ENCODE peak calls at places on chromosome 20, in seven cellular contexts. V is NCI-H774; S is GM12891; F is hypothalamus; K is GM13977; B is activated naive CD8-positive, alpha-beta T cell treated with anti-CD3 and anti-CD28 coated beads for 36 hours; W is left lung. R is an unnamed sample.

GRCh38 chr20:24784607-24785006 is 164.5 kb upstream of the CST7 start:
- DNase-seq in V (no peak), S (no peak), F (no peak), K (no peak), B (no peak), W (no peak), R (no peak)

GRCh38 chr20:24465730-24466129 is 3.7 kb upstream of the SYNDIG1 start:
- DNase-seq in V (no peak), S (no peak), F (peak), K (no peak), B (no peak), W (no peak), R (no peak)

GRCh38 chr20:5720696-5721095 is 29.5 kb upstream of the SHLD1 start:
- DNase-seq in V (no peak), S (no peak), F (no peak), K (no peak), B (no peak), W (no peak), R (no peak)

GRCh38 chr20:63628246-63628975 is 1.5 kb upstream of the GMEB2 start:
- DNase-seq in V (peak), S (no peak), F (peak), K (peak), B (peak), W (peak), R (no peak)

GRCh38 chr20:53804920-53805894 is 211.6 kb upstream of the ZNF217 start:
- DNase-seq in V (no peak), S (no peak), F (no peak), K (no peak), B (no peak), W (no peak), R (no peak)

GRCh38 chr20:63850689-63851547 is 10.4 kb upstream of the ABHD16B start:
- DNase-seq in V (no peak), S (peak), F (no peak), K (peak), B (peak), W (no peak), R (no peak)

GRCh38 chr20:20225325-20225724 is 142.6 kb upstream of the INSM1 start:
- DNase-seq in V (peak), S (no peak), F (no peak), K (no peak), B (no peak), W (no peak), R (no peak)

GRCh38 chr20:35629432-35630145 is 14.0 kb downstream of the SPAG4 start:
- DNase-seq in V (no peak), S (no peak), F (no peak), K (no peak), B (no peak), W (no peak), R (no peak)

GRCh38 chr20:49543071-49543857 is 24.7 kb downstream of the PTGIS start:
- DNase-seq in V (no peak), S (no peak), F (no peak), K (no peak), B (no peak), W (no peak), R (no peak)

GRCh38 chr20:40488401-40488800 is 200.6 kb downstream of the MAFB start:
- DNase-seq in V (no peak), S (no peak), F (no peak), K (no peak), B (no peak), W (no peak), R (no peak)

GRCh38 chr20:3250091-3250504 is 11.1 kb upstream of the SLC4A11 start:
- DNase-seq in V (no peak), S (no peak), F (no peak), K (no peak), B (no peak), W (peak), R (no peak)

GRCh38 chr20:17943343-17943742 is 25.3 kb downstream of the SNX5 start:
- DNase-seq in V (no peak), S (no peak), F (no peak), K (no peak), B (no peak), W (no peak), R (no peak)

GRCh38 chr20:43914697-43915208 is at the start of gene TOX2:
- DNase-seq in V (peak), S (peak), F (no peak), K (peak), B (peak), W (no peak), R (no peak)

GRCh38 chr20:62603021-62603906 is 39.0 kb upstream of the SLCO4A1 start:
- DNase-seq in V (no peak), S (no peak), F (no peak), K (peak), B (peak), W (peak), R (no peak)

GRCh38 chr20:57656821-57657536 is 36.8 kb upstream of the ZBP1 start:
- DNase-seq in V (no peak), S (no peak), F (no peak), K (peak), B (no peak), W (no peak), R (no peak)

GRCh38 chr20:50317116-50317515 is 126.5 kb downstream of the CEBPB start:
- DNase-seq in V (no peak), S (no peak), F (no peak), K (no peak), B (no peak), W (no peak), R (no peak)

GRCh38 chr20:21710341-21710740 is 4.9 kb downstream of the PAX1 start:
- DNase-seq in V (no peak), S (no peak), F (no peak), K (no peak), B (no peak), W (no peak), R (no peak)

GRCh38 chr20:52031574-52032303 is 159.8 kb downstream of the ZFP64 start:
- DNase-seq in V (no peak), S (no peak), F (no peak), K (no peak), B (peak), W (no peak), R (no peak)

GRCh38 chr20:10715035-10715434 is 41.2 kb upstream of the JAG1 start:
- DNase-seq in V (no peak), S (no peak), F (no peak), K (no peak), B (no peak), W (no peak), R (no peak)

GRCh38 chr20:19815553-19815991 is 57.5 kb downstream of the RIN2 start:
- DNase-seq in V (no peak), S (no peak), F (no peak), K (no peak), B (no peak), W (no peak), R (no peak)

GRCh38 chr20:49335456-49335855 is 57.6 kb upstream of the ZNFX1 start:
- DNase-seq in V (no peak), S (no peak), F (no peak), K (no peak), B (no peak), W (peak), R (no peak)

GRCh38 chr20:4710106-4710475 is 11.6 kb upstream of the PRND start:
- DNase-seq in V (no peak), S (no peak), F (no peak), K (no peak), B (no peak), W (no peak), R (no peak)

GRCh38 chr20:48686238-48687096 is 141.3 kb downstream of the PREX1 start:
- DNase-seq in V (no peak), S (no peak), F (no peak), K (no peak), B (no peak), W (no peak), R (no peak)

GRCh38 chr20:57087102-57087501 is 179.3 kb downstream of the BMP7 start:
- DNase-seq in V (peak), S (no peak), F (no peak), K (no peak), B (no peak), W (peak), R (no peak)

GRCh38 chr20:32378461-32378860 is 20.3 kb downstream of the ASXL1 start:
- DNase-seq in V (no peak), S (no peak), F (no peak), K (no peak), B (no peak), W (no peak), R (no peak)

GRCh38 chr20:48750941-48751620 is 76.7 kb downstream of the PREX1 start:
- DNase-seq in V (no peak), S (no peak), F (peak), K (no peak), B (no peak), W (peak), R (peak)

GRCh38 chr20:2101057-2101934 is at the start of gene STK35:
- DNase-seq in V (peak), S (peak), F (no peak), K (peak), B (peak), W (peak), R (no peak)

GRCh38 chr20:34954905-34955231 is 738 bp downstream of the GSS start:
- DNase-seq in V (peak), S (no peak), F (no peak), K (no peak), B (no peak), W (no peak), R (no peak)

GRCh38 chr20:51450984-51451383 is 91.5 kb downstream of the NFATC2 start:
- DNase-seq in V (no peak), S (no peak), F (no peak), K (no peak), B (no peak), W (no peak), R (no peak)

GRCh38 chr20:62472343-62473199 is 3.2 kb downstream of the GATA5 start:
- DNase-seq in V (no peak), S (no peak), F (no peak), K (no peak), B (no peak), W (no peak), R (no peak)

GRCh38 chr20:53866787-53867740 is 203.3 kb downstream of the BCAS1 start:
- DNase-seq in V (no peak), S (no peak), F (no peak), K (no peak), B (no peak), W (no peak), R (no peak)

GRCh38 chr20:9285617-9286016 is 216.7 kb downstream of the PLCB4 start:
- DNase-seq in V (no peak), S (no peak), F (no peak), K (no peak), B (no peak), W (no peak), R (no peak)

GRCh38 chr20:45044084-45044573 is 56.8 kb downstream of the KCNS1 start:
- DNase-seq in V (peak), S (no peak), F (no peak), K (peak), B (no peak), W (no peak), R (peak)

GRCh38 chr20:3209023-3209945 is at the start of gene ITPA:
- DNase-seq in V (peak), S (peak), F (peak), K (peak), B (peak), W (no peak), R (no peak)

GRCh38 chr20:52622086-52622485 is 350.1 kb upstream of the TSHZ2 start:
- DNase-seq in V (no peak), S (no peak), F (no peak), K (no peak), B (no peak), W (no peak), R (no peak)

GRCh38 chr20:18138266-18138582 is 561 bp downstream of the KAT14 start:
- DNase-seq in V (no peak), S (peak), F (no peak), K (no peak), B (no peak), W (no peak), R (no peak)

GRCh38 chr20:46023999-46024398 is 5.0 kb upstream of the SLC12A5 start:
- DNase-seq in V (no peak), S (no peak), F (no peak), K (no peak), B (no peak), W (no peak), R (no peak)